ENCODE peak calls at places on chromosomes 2 and 18, in seven cellular contexts. One of them, this sample, is unnamed.

GRCh38 chr2:43522177-43522576 is 73.7 kb downstream of the THADA start:
- DNase-seq in esophagus muscularis mucosa: no peak
- DNase-seq in fibroblast of lung: no peak
- DNase-seq in fibroblast of the aortic adventitia: no peak
- DNase-seq in dorsolateral prefrontal cortex: no peak
- DNase-seq in AG04449: no peak
- DNase-seq in heart right ventricle: no peak
- DNase-seq in this sample: no peak

GRCh38 chr2:31241625-31242270 is 7.8 kb downstream of the EHD3 start:
- DNase-seq in fibroblast of the aortic adventitia: no peak
- DNase-seq in dorsolateral prefrontal cortex: no peak
- DNase-seq in fibroblast of lung: no peak
- DNase-seq in AG04449: no peak
- DNase-seq in esophagus muscularis mucosa: no peak
- DNase-seq in heart right ventricle: no peak
- DNase-seq in this sample: no peak

GRCh38 chr2:24577481-24577880 is 86.4 kb downstream of the NCOA1 start:
- DNase-seq in esophagus muscularis mucosa: no peak
- DNase-seq in fibroblast of the aortic adventitia: no peak
- DNase-seq in AG04449: no peak
- DNase-seq in heart right ventricle: no peak
- DNase-seq in dorsolateral prefrontal cortex: no peak
- DNase-seq in fibroblast of lung: no peak
- DNase-seq in this sample: no peak

GRCh38 chr2:45736757-45737704 is 85.6 kb downstream of the PRKCE start:
- DNase-seq in dorsolateral prefrontal cortex: no peak
- DNase-seq in AG04449: no peak
- DNase-seq in heart right ventricle: no peak
- DNase-seq in fibroblast of lung: no peak
- DNase-seq in fibroblast of the aortic adventitia: no peak
- DNase-seq in esophagus muscularis mucosa: no peak
- DNase-seq in this sample: no peak

GRCh38 chr2:113978524-113979171 is 88.8 kb downstream of the ACTR3 start:
- DNase-seq in AG04449: no peak
- DNase-seq in heart right ventricle: no peak
- DNase-seq in dorsolateral prefrontal cortex: no peak
- DNase-seq in fibroblast of lung: no peak
- DNase-seq in esophagus muscularis mucosa: no peak
- DNase-seq in fibroblast of the aortic adventitia: no peak
- DNase-seq in this sample: no peak

GRCh38 chr2:127581050-127581345 is 45.5 kb downstream of the MYO7B start:
- DNase-seq in heart right ventricle: no peak
- DNase-seq in AG04449: no peak
- DNase-seq in dorsolateral prefrontal cortex: no peak
- DNase-seq in fibroblast of the aortic adventitia: no peak
- DNase-seq in esophagus muscularis mucosa: no peak
- DNase-seq in fibroblast of lung: no peak
- DNase-seq in this sample: no peak

GRCh38 chr2:234081970-234082822 is 31.7 kb downstream of the SPP2 start:
- DNase-seq in esophagus muscularis mucosa: peak
- DNase-seq in heart right ventricle: no peak
- DNase-seq in dorsolateral prefrontal cortex: no peak
- DNase-seq in fibroblast of the aortic adventitia: no peak
- DNase-seq in fibroblast of lung: no peak
- DNase-seq in AG04449: no peak
- DNase-seq in this sample: no peak

GRCh38 chr2:177873915-177874314 is 198.7 kb downstream of the PDE11A start:
- DNase-seq in dorsolateral prefrontal cortex: no peak
- DNase-seq in heart right ventricle: no peak
- DNase-seq in fibroblast of the aortic adventitia: no peak
- DNase-seq in esophagus muscularis mucosa: no peak
- DNase-seq in fibroblast of lung: no peak
- DNase-seq in AG04449: no peak
- DNase-seq in this sample: no peak

GRCh38 chr2:32806857-32807256 is 139.9 kb upstream of the LTBP1 start:
- DNase-seq in dorsolateral prefrontal cortex: no peak
- DNase-seq in fibroblast of lung: no peak
- DNase-seq in esophagus muscularis mucosa: no peak
- DNase-seq in heart right ventricle: no peak
- DNase-seq in AG04449: no peak
- DNase-seq in fibroblast of the aortic adventitia: no peak
- DNase-seq in this sample: no peak

GRCh38 chr18:51236225-51236624 is 38.7 kb upstream of the MEX3C start:
- DNase-seq in fibroblast of lung: no peak
- DNase-seq in AG04449: no peak
- DNase-seq in esophagus muscularis mucosa: no peak
- DNase-seq in heart right ventricle: no peak
- DNase-seq in fibroblast of the aortic adventitia: peak
- DNase-seq in dorsolateral prefrontal cortex: no peak
- DNase-seq in this sample: no peak

GRCh38 chr2:216735086-216735485 is 39.7 kb upstream of the IGFBP5 start:
- DNase-seq in esophagus muscularis mucosa: no peak
- DNase-seq in heart right ventricle: no peak
- DNase-seq in fibroblast of the aortic adventitia: peak
- DNase-seq in fibroblast of lung: peak
- DNase-seq in AG04449: no peak
- DNase-seq in dorsolateral prefrontal cortex: no peak
- DNase-seq in this sample: no peak

GRCh38 chr2:32061973-32062861 is 1.1 kb upstream of the SPAST start:
- DNase-seq in fibroblast of lung: peak
- DNase-seq in dorsolateral prefrontal cortex: no peak
- DNase-seq in AG04449: no peak
- DNase-seq in heart right ventricle: peak
- DNase-seq in esophagus muscularis mucosa: no peak
- DNase-seq in fibroblast of the aortic adventitia: peak
- DNase-seq in this sample: no peak

GRCh38 chr2:230723363-230723762 is 10.7 kb downstream of the CAB39 start:
- DNase-seq in dorsolateral prefrontal cortex: no peak
- DNase-seq in esophagus muscularis mucosa: peak
- DNase-seq in fibroblast of lung: no peak
- DNase-seq in heart right ventricle: no peak
- DNase-seq in AG04449: no peak
- DNase-seq in fibroblast of the aortic adventitia: no peak
- DNase-seq in this sample: no peak

GRCh38 chr2:136377423-136378382 is 259.8 kb upstream of the CXCR4 start:
- DNase-seq in fibroblast of the aortic adventitia: no peak
- DNase-seq in heart right ventricle: no peak
- DNase-seq in AG04449: no peak
- DNase-seq in esophagus muscularis mucosa: peak
- DNase-seq in fibroblast of lung: no peak
- DNase-seq in dorsolateral prefrontal cortex: no peak
- DNase-seq in this sample: no peak

GRCh38 chr2:241666627-241667400 is 19.8 kb downstream of the DTYMK start:
- DNase-seq in fibroblast of lung: no peak
- DNase-seq in dorsolateral prefrontal cortex: no peak
- DNase-seq in esophagus muscularis mucosa: no peak
- DNase-seq in heart right ventricle: no peak
- DNase-seq in AG04449: no peak
- DNase-seq in fibroblast of the aortic adventitia: no peak
- DNase-seq in this sample: no peak

GRCh38 chr2:80947601-80948130 is 643.1 kb upstream of the LRRTM1 start:
- DNase-seq in heart right ventricle: no peak
- DNase-seq in esophagus muscularis mucosa: no peak
- DNase-seq in dorsolateral prefrontal cortex: no peak
- DNase-seq in fibroblast of lung: no peak
- DNase-seq in fibroblast of the aortic adventitia: no peak
- DNase-seq in AG04449: no peak
- DNase-seq in this sample: no peak

GRCh38 chr2:193584522-193584938 is 1389.8 kb upstream of the TMEFF2 start:
- DNase-seq in fibroblast of the aortic adventitia: peak
- DNase-seq in fibroblast of lung: no peak
- DNase-seq in AG04449: no peak
- DNase-seq in heart right ventricle: no peak
- DNase-seq in dorsolateral prefrontal cortex: no peak
- DNase-seq in esophagus muscularis mucosa: no peak
- DNase-seq in this sample: no peak

GRCh38 chr2:219522111-219523030 is 8.1 kb downstream of the ASIC4 start:
- DNase-seq in fibroblast of the aortic adventitia: peak
- DNase-seq in dorsolateral prefrontal cortex: no peak
- DNase-seq in heart right ventricle: no peak
- DNase-seq in AG04449: peak
- DNase-seq in esophagus muscularis mucosa: no peak
- DNase-seq in fibroblast of lung: peak
- DNase-seq in this sample: peak

GRCh38 chr2:221096651-221097567 is 475.2 kb downstream of the EPHA4 start:
- DNase-seq in fibroblast of lung: no peak
- DNase-seq in AG04449: no peak
- DNase-seq in esophagus muscularis mucosa: no peak
- DNase-seq in heart right ventricle: no peak
- DNase-seq in dorsolateral prefrontal cortex: no peak
- DNase-seq in fibroblast of the aortic adventitia: no peak
- DNase-seq in this sample: no peak

GRCh38 chr18:31630549-31630948 is 38.9 kb downstream of the TTR start:
- DNase-seq in esophagus muscularis mucosa: no peak
- DNase-seq in dorsolateral prefrontal cortex: no peak
- DNase-seq in heart right ventricle: no peak
- DNase-seq in fibroblast of the aortic adventitia: no peak
- DNase-seq in fibroblast of lung: no peak
- DNase-seq in AG04449: no peak
- DNase-seq in this sample: no peak

GRCh38 chr2:203225423-203226039 is 13.3 kb upstream of the CYP20A1 start:
- DNase-seq in dorsolateral prefrontal cortex: no peak
- DNase-seq in AG04449: no peak
- DNase-seq in heart right ventricle: no peak
- DNase-seq in fibroblast of the aortic adventitia: peak
- DNase-seq in esophagus muscularis mucosa: no peak
- DNase-seq in fibroblast of lung: peak
- DNase-seq in this sample: no peak

GRCh38 chr2:150526827-150527226 is 39.4 kb upstream of the RND3 start:
- DNase-seq in dorsolateral prefrontal cortex: no peak
- DNase-seq in fibroblast of lung: peak
- DNase-seq in esophagus muscularis mucosa: no peak
- DNase-seq in AG04449: peak
- DNase-seq in heart right ventricle: no peak
- DNase-seq in fibroblast of the aortic adventitia: peak
- DNase-seq in this sample: peak

GRCh38 chr2:76870011-76870410 is 652.2 kb downstream of the LRRTM4 start:
- DNase-seq in heart right ventricle: no peak
- DNase-seq in esophagus muscularis mucosa: no peak
- DNase-seq in dorsolateral prefrontal cortex: no peak
- DNase-seq in fibroblast of lung: peak
- DNase-seq in AG04449: no peak
- DNase-seq in fibroblast of the aortic adventitia: no peak
- DNase-seq in this sample: no peak

GRCh38 chr2:169141713-169142352 is 72.5 kb downstream of the DHRS9 start:
- DNase-seq in heart right ventricle: peak
- DNase-seq in fibroblast of the aortic adventitia: peak
- DNase-seq in AG04449: no peak
- DNase-seq in fibroblast of lung: peak
- DNase-seq in dorsolateral prefrontal cortex: no peak
- DNase-seq in esophagus muscularis mucosa: peak
- DNase-seq in this sample: peak

GRCh38 chr2:1628893-1629292 is 115.4 kb downstream of the PXDN start:
- DNase-seq in heart right ventricle: no peak
- DNase-seq in dorsolateral prefrontal cortex: no peak
- DNase-seq in fibroblast of the aortic adventitia: peak
- DNase-seq in fibroblast of lung: peak
- DNase-seq in esophagus muscularis mucosa: no peak
- DNase-seq in AG04449: no peak
- DNase-seq in this sample: no peak

GRCh38 chr2:29347774-29348465 is 232.7 kb downstream of the CLIP4 start:
- DNase-seq in dorsolateral prefrontal cortex: no peak
- DNase-seq in fibroblast of lung: no peak
- DNase-seq in esophagus muscularis mucosa: no peak
- DNase-seq in fibroblast of the aortic adventitia: no peak
- DNase-seq in AG04449: no peak
- DNase-seq in heart right ventricle: no peak
- DNase-seq in this sample: no peak

GRCh38 chr18:45171575-45172225 is 443.6 kb upstream of the SLC14A2 start:
- DNase-seq in fibroblast of the aortic adventitia: peak
- DNase-seq in fibroblast of lung: no peak
- DNase-seq in esophagus muscularis mucosa: no peak
- DNase-seq in dorsolateral prefrontal cortex: no peak
- DNase-seq in AG04449: no peak
- DNase-seq in heart right ventricle: no peak
- DNase-seq in this sample: no peak

GRCh38 chr2:217273158-217273557 is 413.3 kb upstream of the TNP1 start:
- DNase-seq in fibroblast of lung: no peak
- DNase-seq in fibroblast of the aortic adventitia: no peak
- DNase-seq in esophagus muscularis mucosa: no peak
- DNase-seq in AG04449: no peak
- DNase-seq in heart right ventricle: no peak
- DNase-seq in dorsolateral prefrontal cortex: no peak
- DNase-seq in this sample: no peak

GRCh38 chr2:175446201-175446600 is 264.7 kb upstream of the ATP5MC3 start:
- DNase-seq in fibroblast of the aortic adventitia: no peak
- DNase-seq in AG04449: no peak
- DNase-seq in fibroblast of lung: no peak
- DNase-seq in esophagus muscularis mucosa: no peak
- DNase-seq in dorsolateral prefrontal cortex: no peak
- DNase-seq in heart right ventricle: no peak
- DNase-seq in this sample: no peak

GRCh38 chr2:134704173-134704572 is 14.6 kb downstream of the TMEM163 start:
- DNase-seq in fibroblast of lung: no peak
- DNase-seq in esophagus muscularis mucosa: no peak
- DNase-seq in dorsolateral prefrontal cortex: no peak
- DNase-seq in AG04449: no peak
- DNase-seq in fibroblast of the aortic adventitia: no peak
- DNase-seq in heart right ventricle: no peak
- DNase-seq in this sample: no peak
- H3K4me3 ChIP-seq in fibroblast of lung: no peak
- H3K4me3 ChIP-seq in esophagus muscularis mucosa: no peak
- H3K4me3 ChIP-seq in dorsolateral prefrontal cortex: no peak
- H3K4me3 ChIP-seq in AG04449: no peak
- H3K4me3 ChIP-seq in fibroblast of the aortic adventitia: no peak
- H3K4me3 ChIP-seq in heart right ventricle: no peak
- H3K4me3 ChIP-seq in this sample: no peak

DNA sequence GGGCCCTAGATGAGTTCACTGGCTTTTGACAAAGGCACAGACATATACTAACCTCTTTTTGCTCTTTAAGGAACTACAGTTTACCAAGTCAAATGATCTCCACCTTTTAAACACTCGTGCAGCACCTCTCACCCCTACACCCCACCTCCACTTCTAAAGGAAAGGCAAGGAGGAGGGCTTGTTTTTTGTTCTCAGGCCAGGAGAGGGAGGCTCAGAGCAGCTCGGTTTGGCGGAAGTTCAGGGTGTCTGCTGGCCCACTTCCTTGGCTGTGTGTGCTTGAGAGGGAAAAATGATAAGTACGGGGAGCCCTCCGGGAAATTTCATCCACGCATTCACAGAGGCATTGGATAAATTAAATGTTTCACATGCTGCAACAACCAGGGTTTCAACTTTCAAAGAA is 667.9 kb downstream of the BCL11A start:
- DNase-seq in AG04449: no peak
- DNase-seq in fibroblast of lung: no peak
- DNase-seq in dorsolateral prefrontal cortex: no peak
- DNase-seq in esophagus muscularis mucosa: no peak
- DNase-seq in fibroblast of the aortic adventitia: no peak
- DNase-seq in heart right ventricle: no peak
- DNase-seq in this sample: no peak
- TF ChIP-seq CTCF in AG04449: no peak
- TF ChIP-seq CTCF in fibroblast of lung: no peak
- TF ChIP-seq CTCF in dorsolateral prefrontal cortex: no peak
- TF ChIP-seq CTCF in esophagus muscularis mucosa: no peak
- TF ChIP-seq CTCF in fibroblast of the aortic adventitia: no peak
- TF ChIP-seq CTCF in heart right ventricle: no peak
- TF ChIP-seq CTCF in this sample: no peak

GRCh38 chr18:28176674-28176932 is 327 bp downstream of the CDH2 start:
- DNase-seq in fibroblast of the aortic adventitia: no peak
- DNase-seq in dorsolateral prefrontal cortex: no peak
- DNase-seq in AG04449: no peak
- DNase-seq in fibroblast of lung: no peak
- DNase-seq in esophagus muscularis mucosa: no peak
- DNase-seq in heart right ventricle: no peak
- DNase-seq in this sample: no peak
- H3K4me3 ChIP-seq in fibroblast of the aortic adventitia: peak
- H3K4me3 ChIP-seq in dorsolateral prefrontal cortex: peak
- H3K4me3 ChIP-seq in AG04449: peak
- H3K4me3 ChIP-seq in fibroblast of lung: peak
- H3K4me3 ChIP-seq in esophagus muscularis mucosa: peak
- H3K4me3 ChIP-seq in heart right ventricle: peak
- H3K4me3 ChIP-seq in this sample: peak

GRCh38 chr2:54497738-54498680 is 41.9 kb downstream of the SPTBN1 start:
- DNase-seq in esophagus muscularis mucosa: no peak
- DNase-seq in fibroblast of the aortic adventitia: peak
- DNase-seq in AG04449: no peak
- DNase-seq in fibroblast of lung: peak
- DNase-seq in dorsolateral prefrontal cortex: no peak
- DNase-seq in heart right ventricle: peak
- DNase-seq in this sample: peak
- TF ChIP-seq CTCF in esophagus muscularis mucosa: peak
- TF ChIP-seq CTCF in fibroblast of the aortic adventitia: peak
- TF ChIP-seq CTCF in AG04449: peak
- TF ChIP-seq CTCF in fibroblast of lung: peak
- TF ChIP-seq CTCF in dorsolateral prefrontal cortex: peak
- TF ChIP-seq CTCF in heart right ventricle: peak
- TF ChIP-seq CTCF in this sample: peak

This sample was measured in HFF-Myc.